ENCODE peak calls at places on chromosomes 13 and 19, in five cellular contexts. F is Caco-2, L is Calu3, G is left lung, C is epithelial cell of esophagus. J is an unnamed sample.

GRCh38 chr13:59880468-59880867 is 283.3 kb downstream of the DIAPH3 start:
- DNase-seq in F (no peak), L (no peak), G (no peak), C (peak), J (no peak)

GRCh38 chr19:35349614-35350521 is 2.2 kb downstream of the FFAR1 start:
- DNase-seq in F (peak), L (no peak), G (peak), C (no peak), J (no peak)

GRCh38 chr13:53100394-53101063 is 71.9 kb downstream of the OLFM4 start:
- DNase-seq in F (no peak), L (no peak), G (peak), C (no peak), J (no peak)

GRCh38 chr13:91667486-91667885 is 269.1 kb downstream of the GPC5 start:
- DNase-seq in F (no peak), L (no peak), G (no peak), C (no peak), J (no peak)

GRCh38 chr19:3338541-3339181 is 27.7 kb upstream of the NFIC start:
- DNase-seq in F (no peak), L (peak), G (peak), C (no peak), J (peak)

GRCh38 chr13:34469212-34469983 is 472.7 kb upstream of the NBEA start:
- DNase-seq in F (no peak), L (peak), G (no peak), C (peak), J (no peak)

GRCh38 chr19:42288411-42288810 is 13.5 kb upstream of the PRR19 start:
- DNase-seq in F (no peak), L (no peak), G (no peak), C (no peak), J (no peak)

GRCh38 chr13:61413572-61413971 is 2.1 kb downstream of the PCDH20 start:
- DNase-seq in F (no peak), L (no peak), G (peak), C (no peak), J (no peak)

GRCh38 chr19:9156304-9156703 is 16.1 kb downstream of the ZNF317 start:
- DNase-seq in F (no peak), L (no peak), G (no peak), C (no peak), J (no peak)

GRCh38 chr13:30551194-30551593 is 66.5 kb upstream of the USPL1 start:
- DNase-seq in F (no peak), L (no peak), G (no peak), C (peak), J (no peak)
- TF ChIP-seq CTCF in F (peak), L (no peak), G (no peak), C (peak), J (peak)

GRCh38 chr19:51372649-51373504 is at the start of gene NKG7:
- DNase-seq in F (no peak), L (no peak), G (no peak), C (no peak), J (peak)
- TF ChIP-seq CTCF in F (no peak), L (no peak), G (no peak), C (no peak), J (no peak)

DNA sequence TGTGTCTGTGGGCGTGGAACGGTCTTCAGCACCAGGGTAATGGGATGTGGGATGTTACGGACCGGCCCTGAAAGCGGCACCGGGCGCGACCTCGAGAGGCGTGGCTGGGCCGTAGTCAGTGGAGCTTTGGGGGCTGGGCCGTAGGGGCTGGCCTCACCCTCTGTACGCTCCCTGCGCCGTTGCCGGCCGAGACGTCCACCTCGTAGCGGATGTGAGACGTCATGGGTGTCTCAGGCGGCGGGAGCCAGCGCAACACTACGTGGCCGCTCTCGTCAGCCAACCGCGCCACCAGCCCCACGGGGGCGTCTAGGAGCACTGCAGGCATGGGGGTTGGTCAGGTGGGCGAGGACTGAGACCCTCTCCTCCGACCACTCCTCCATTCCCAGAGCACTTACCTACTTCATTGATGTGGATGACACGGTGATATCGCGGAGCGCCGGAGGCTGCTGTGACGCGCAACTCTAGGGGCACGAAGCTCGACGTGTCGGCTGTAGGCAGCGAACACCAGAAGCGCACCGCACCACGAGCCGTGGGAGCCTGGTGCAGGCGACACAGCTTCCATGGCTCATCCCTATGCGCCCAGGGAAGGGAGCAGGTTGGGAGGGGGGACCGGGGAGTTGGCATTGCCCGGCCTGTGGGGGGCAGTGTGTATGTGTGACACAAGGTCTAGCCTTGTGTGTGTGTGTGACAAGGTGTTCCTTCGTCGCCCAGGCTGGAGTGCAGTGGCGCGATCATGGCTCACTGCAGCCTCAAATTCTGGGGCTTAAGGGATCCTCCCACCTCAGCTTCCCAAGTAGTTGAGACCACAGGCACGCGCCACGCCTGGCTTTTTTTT is 2.4 kb downstream of the EPOR start:
- DNase-seq in F (peak), L (peak), G (peak), C (peak), J (peak)
- TF ChIP-seq CTCF in F (no peak), L (peak), G (no peak), C (peak), J (no peak)

GRCh38 chr13:48233097-48233885 is at the start of gene ITM2B:
- DNase-seq in F (peak), L (peak), G (peak), C (peak), J (peak)
- TF ChIP-seq CTCF in F (peak), L (peak), G (peak), C (no peak), J (peak)

DNA sequence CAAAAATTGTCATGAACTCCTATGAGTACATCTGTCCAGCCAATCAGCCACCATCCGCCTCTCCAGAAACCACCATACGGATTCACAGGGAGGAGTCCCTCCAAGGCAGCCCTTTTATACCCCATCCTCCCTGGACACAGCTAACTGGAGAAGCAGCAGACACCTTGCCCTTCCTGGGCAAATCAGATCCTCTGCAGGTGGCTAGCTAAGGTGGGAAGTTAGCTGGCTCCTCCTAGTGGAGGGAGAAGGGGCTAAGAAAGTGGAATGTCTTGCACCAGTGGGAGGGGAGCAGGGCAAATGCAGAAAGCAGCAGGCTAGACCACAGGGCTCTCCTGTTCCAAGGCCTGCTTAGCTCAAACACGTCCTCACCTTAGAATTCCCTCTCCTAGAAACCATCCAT is 46.2 kb upstream of the UQCRFS1 start:
- DNase-seq in F (peak), L (no peak), G (no peak), C (no peak), J (no peak)
- TF ChIP-seq CTCF in F (peak), L (no peak), G (no peak), C (peak), J (no peak)

GRCh38 chr19:48836089-48837017 is at the start of gene HSD17B14:
- DNase-seq in F (peak), L (no peak), G (peak), C (no peak), J (peak)
- TF ChIP-seq CTCF in F (no peak), L (peak), G (peak), C (no peak), J (no peak)

GRCh38 chr19:50580970-50581636 is 12.9 kb upstream of the LRRC4B start:
- DNase-seq in F (no peak), L (no peak), G (no peak), C (no peak), J (no peak)
- TF ChIP-seq CTCF in F (no peak), L (no peak), G (no peak), C (no peak), J (no peak)

J was measured in activated CD8-positive, alpha-beta T cell treated with anti-CD3 and anti-CD28 coated beads for 36 hours.